ENCODE peak calls at places on chromosome 19, in six cellular contexts. One of them, this sample, is unnamed. For H3K36me3 and H3K27me3, the result is how much of the 10 kb centered on the place peaks cover.

GRCh38 chr19:3760871-3761361 is 576 bp downstream of the APBA3 start:
- DNase-seq in right atrium auricular region: no peak
- DNase-seq in heart left ventricle: no peak
- DNase-seq in cardiac muscle cell: peak
- DNase-seq in DND-41: peak
- DNase-seq in ovary: no peak
- DNase-seq in this sample: peak

GRCh38 chr19:17863520-17864182 is 3.9 kb downstream of the RPL18A start:
- DNase-seq in right atrium auricular region: no peak
- DNase-seq in heart left ventricle: no peak
- DNase-seq in cardiac muscle cell: no peak
- DNase-seq in DND-41: no peak
- DNase-seq in ovary: no peak
- DNase-seq in this sample: no peak

GRCh38 chr19:41367848-41368301 is 3.9 kb upstream of the B9D2 start:
- DNase-seq in right atrium auricular region: no peak
- DNase-seq in heart left ventricle: no peak
- DNase-seq in cardiac muscle cell: peak
- DNase-seq in DND-41: no peak
- DNase-seq in ovary: no peak
- DNase-seq in this sample: no peak

GRCh38 chr19:10683064-10683426 is 18.2 kb upstream of the QTRT1 start:
- DNase-seq in right atrium auricular region: no peak
- DNase-seq in heart left ventricle: no peak
- DNase-seq in cardiac muscle cell: no peak
- DNase-seq in DND-41: no peak
- DNase-seq in ovary: no peak
- DNase-seq in this sample: no peak

GRCh38 chr19:42942187-42942789 is 5.3 kb upstream of the PSG7 start:
- DNase-seq in right atrium auricular region: no peak
- DNase-seq in heart left ventricle: no peak
- DNase-seq in cardiac muscle cell: no peak
- DNase-seq in DND-41: no peak
- DNase-seq in ovary: no peak
- DNase-seq in this sample: no peak

GRCh38 chr19:912181-913079 is 589 bp downstream of the R3HDM4 start:
- DNase-seq in right atrium auricular region: no peak
- DNase-seq in heart left ventricle: no peak
- DNase-seq in cardiac muscle cell: peak
- DNase-seq in DND-41: no peak
- DNase-seq in ovary: peak
- DNase-seq in this sample: no peak

GRCh38 chr19:56245062-56245740 is 27.3 kb upstream of the EDDM13 start:
- DNase-seq in right atrium auricular region: no peak
- DNase-seq in heart left ventricle: no peak
- DNase-seq in cardiac muscle cell: no peak
- DNase-seq in DND-41: no peak
- DNase-seq in ovary: no peak
- DNase-seq in this sample: no peak

GRCh38 chr19:737591-738093 is 13.3 kb upstream of the MISP start:
- DNase-seq in right atrium auricular region: no peak
- DNase-seq in heart left ventricle: no peak
- DNase-seq in cardiac muscle cell: peak
- DNase-seq in DND-41: peak
- DNase-seq in ovary: peak
- DNase-seq in this sample: peak

GRCh38 chr19:4183967-4184717 is 1.7 kb downstream of the ANKRD24 start:
- DNase-seq in right atrium auricular region: no peak
- DNase-seq in heart left ventricle: no peak
- DNase-seq in cardiac muscle cell: no peak
- DNase-seq in DND-41: no peak
- DNase-seq in ovary: no peak
- DNase-seq in this sample: no peak

GRCh38 chr19:848457-848921 is 3.6 kb upstream of the ELANE start:
- DNase-seq in right atrium auricular region: no peak
- DNase-seq in heart left ventricle: no peak
- DNase-seq in cardiac muscle cell: peak
- DNase-seq in DND-41: no peak
- DNase-seq in ovary: no peak
- DNase-seq in this sample: no peak

GRCh38 chr19:44113784-44114390 is 688 bp downstream of the ZNF225 start:
- DNase-seq in right atrium auricular region: no peak
- DNase-seq in heart left ventricle: peak
- DNase-seq in cardiac muscle cell: no peak
- DNase-seq in DND-41: peak
- DNase-seq in ovary: no peak
- DNase-seq in this sample: no peak

GRCh38 chr19:3576696-3577443 is 4.1 kb downstream of the HMG20B start:
- DNase-seq in right atrium auricular region: no peak
- DNase-seq in heart left ventricle: peak
- DNase-seq in cardiac muscle cell: peak
- DNase-seq in DND-41: no peak
- DNase-seq in ovary: peak
- DNase-seq in this sample: no peak

GRCh38 chr19:34932494-34932893 is 5.8 kb downstream of the ZNF30 start:
- DNase-seq in right atrium auricular region: no peak
- DNase-seq in heart left ventricle: no peak
- DNase-seq in cardiac muscle cell: no peak
- DNase-seq in DND-41: no peak
- DNase-seq in ovary: no peak
- DNase-seq in this sample: no peak
- H3K36me3 ChIP-seq in right atrium auricular region: under half
- H3K36me3 ChIP-seq in heart left ventricle: under half
- H3K36me3 ChIP-seq in cardiac muscle cell: under half
- H3K36me3 ChIP-seq in DND-41: under half
- H3K36me3 ChIP-seq in ovary: under half
- H3K36me3 ChIP-seq in this sample: under half

GRCh38 chr19:49336482-49337266 is 1.5 kb downstream of the CD37 start:
- DNase-seq in right atrium auricular region: no peak
- DNase-seq in heart left ventricle: no peak
- DNase-seq in cardiac muscle cell: no peak
- DNase-seq in DND-41: no peak
- DNase-seq in ovary: no peak
- DNase-seq in this sample: no peak

GRCh38 chr19:49335784-49336481 is 727 bp downstream of the CD37 start:
- DNase-seq in right atrium auricular region: no peak
- DNase-seq in heart left ventricle: no peak
- DNase-seq in cardiac muscle cell: no peak
- DNase-seq in DND-41: no peak
- DNase-seq in ovary: no peak
- DNase-seq in this sample: peak

GRCh38 chr19:49337267-49338022 is 2.2 kb downstream of the CD37 start:
- DNase-seq in right atrium auricular region: no peak
- DNase-seq in heart left ventricle: no peak
- DNase-seq in cardiac muscle cell: no peak
- DNase-seq in DND-41: no peak
- DNase-seq in ovary: no peak
- DNase-seq in this sample: no peak

GRCh38 chr19:49333426-49334288 is 1.5 kb upstream of the CD37 start:
- DNase-seq in right atrium auricular region: no peak
- DNase-seq in heart left ventricle: no peak
- DNase-seq in cardiac muscle cell: peak
- DNase-seq in DND-41: peak
- DNase-seq in ovary: no peak
- DNase-seq in this sample: peak

DNA sequence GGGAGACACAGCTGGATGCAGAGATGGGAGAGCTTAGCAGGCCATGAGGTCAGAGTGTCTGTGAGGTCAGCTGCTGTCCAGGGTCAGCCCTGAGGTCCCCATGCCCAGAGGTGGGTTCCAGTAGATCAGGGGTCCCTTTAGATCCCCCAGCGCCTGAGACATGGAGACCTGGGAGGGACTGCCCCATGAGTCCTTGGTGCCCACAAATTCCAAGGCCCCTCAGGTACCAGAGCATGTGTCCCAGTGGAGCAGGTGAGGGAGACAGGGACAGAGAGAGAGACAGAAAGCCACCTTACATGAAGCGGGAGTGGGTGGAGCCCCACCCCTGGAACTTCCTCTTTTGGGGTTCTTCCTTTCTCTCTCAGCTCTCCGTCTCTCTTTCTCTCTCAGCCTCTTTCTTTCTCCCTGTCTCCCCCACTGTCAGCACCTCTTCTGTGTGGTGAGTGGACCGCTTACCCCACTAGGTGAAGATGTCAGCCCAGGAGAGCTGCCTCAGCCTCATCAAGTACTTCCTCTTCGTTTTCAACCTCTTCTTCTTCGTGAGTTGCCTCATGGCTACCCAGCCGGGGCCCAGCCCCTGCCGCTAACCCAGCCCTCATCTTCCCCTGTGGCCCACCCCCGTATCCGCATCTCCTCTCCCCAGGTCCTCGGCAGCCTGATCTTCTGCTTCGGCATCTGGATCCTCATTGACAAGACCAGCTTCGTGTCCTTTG is at the start of gene CD37:
- DNase-seq in right atrium auricular region: no peak
- DNase-seq in heart left ventricle: no peak
- DNase-seq in cardiac muscle cell: no peak
- DNase-seq in DND-41: peak
- DNase-seq in ovary: no peak
- DNase-seq in this sample: peak
- H3K27ac ChIP-seq in right atrium auricular region: no peak
- H3K27ac ChIP-seq in heart left ventricle: no peak
- H3K27ac ChIP-seq in cardiac muscle cell: no peak
- H3K27ac ChIP-seq in DND-41: no peak
- H3K27ac ChIP-seq in ovary: no peak
- H3K27ac ChIP-seq in this sample: peak

DNA sequence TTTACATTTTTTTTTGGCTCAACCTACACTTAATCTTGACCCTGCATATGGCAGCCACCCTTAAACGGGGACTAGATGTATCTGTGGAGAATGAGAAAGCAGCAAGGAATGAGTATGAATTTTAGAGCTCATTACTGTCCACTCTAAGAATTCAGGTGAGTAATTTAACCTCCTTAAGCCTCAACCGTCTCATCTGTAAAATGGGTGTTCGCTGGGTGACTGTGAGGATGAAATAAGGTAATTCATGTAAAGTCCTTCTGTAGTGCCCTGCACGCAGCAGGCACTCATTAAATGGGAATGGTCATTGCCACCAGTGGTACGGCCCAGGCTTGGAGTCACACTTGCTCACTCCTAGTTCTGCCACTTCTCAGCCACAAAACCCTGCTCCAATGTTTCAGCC is 135.3 kb downstream of the CACNA1A start:
- DNase-seq in right atrium auricular region: no peak
- DNase-seq in heart left ventricle: no peak
- DNase-seq in cardiac muscle cell: no peak
- DNase-seq in DND-41: no peak
- DNase-seq in ovary: no peak
- DNase-seq in this sample: no peak
- H3K27me3 ChIP-seq in right atrium auricular region: under half
- H3K27me3 ChIP-seq in heart left ventricle: under half
- H3K27me3 ChIP-seq in cardiac muscle cell: under half
- H3K27me3 ChIP-seq in DND-41: under half
- H3K27me3 ChIP-seq in ovary: under half
- H3K27me3 ChIP-seq in this sample: under half

DNA sequence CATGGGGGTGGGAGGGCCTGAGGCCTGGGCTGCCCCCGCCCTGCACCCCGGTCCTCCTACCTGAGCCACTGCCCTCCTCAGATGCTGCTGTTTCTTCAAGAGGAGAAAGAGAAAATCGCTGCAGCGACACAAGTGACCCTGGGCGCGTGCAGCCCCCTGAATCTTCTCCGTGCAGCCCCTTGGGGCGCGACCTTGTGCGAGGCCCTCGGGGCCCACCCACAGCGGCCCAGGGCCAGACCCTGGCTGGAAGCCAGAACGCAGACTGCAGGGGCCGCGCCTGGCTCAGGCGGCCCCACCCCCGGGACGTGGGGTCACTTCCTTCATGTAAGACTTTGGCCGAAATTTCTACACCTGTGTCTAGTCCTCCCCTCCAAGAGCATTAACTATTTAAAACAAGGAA is 35.4 kb downstream of the BTBD2 start:
- DNase-seq in right atrium auricular region: no peak
- DNase-seq in heart left ventricle: no peak
- DNase-seq in cardiac muscle cell: no peak
- DNase-seq in DND-41: no peak
- DNase-seq in ovary: no peak
- DNase-seq in this sample: no peak
- H3K36me3 ChIP-seq in right atrium auricular region: under half
- H3K36me3 ChIP-seq in heart left ventricle: under half
- H3K36me3 ChIP-seq in cardiac muscle cell: under half
- H3K36me3 ChIP-seq in DND-41: half or more
- H3K36me3 ChIP-seq in ovary: under half
- H3K36me3 ChIP-seq in this sample: under half

GRCh38 chr19:19527371-19527656 is 1.4 kb upstream of the YJEFN3 start:
- DNase-seq in right atrium auricular region: no peak
- DNase-seq in heart left ventricle: no peak
- DNase-seq in cardiac muscle cell: no peak
- DNase-seq in DND-41: no peak
- DNase-seq in ovary: no peak
- DNase-seq in this sample: no peak
- H3K27ac ChIP-seq in right atrium auricular region: no peak
- H3K27ac ChIP-seq in heart left ventricle: no peak
- H3K27ac ChIP-seq in cardiac muscle cell: no peak
- H3K27ac ChIP-seq in DND-41: peak
- H3K27ac ChIP-seq in ovary: no peak
- H3K27ac ChIP-seq in this sample: no peak

This sample was measured in CD4-positive, alpha-beta memory T cell.